ENCODE peak calls at places on chromosomes 3 and 15, in four cellular contexts. B is AG09309, N is right atrium auricular region, P is H1. Y is an unnamed sample.

GRCh38 chr3:47151836-47152235 is 12.1 kb downstream of the SETD2 start:
- DNase-seq in B (no peak), N (no peak), P (no peak), Y (no peak)

GRCh38 chr3:65712156-65712555 is 326.6 kb downstream of the MAGI1 start:
- DNase-seq in B (no peak), N (no peak), P (no peak), Y (no peak)

GRCh38 chr3:188197388-188197847 is 43.5 kb downstream of the LPP start:
- DNase-seq in B (no peak), N (peak; percentile 60), P (no peak), Y (no peak)

GRCh38 chr3:47416041-47416440 is 35.2 kb downstream of the PTPN23 start:
- DNase-seq in B (no peak), N (no peak), P (no peak), Y (no peak)

GRCh38 chr3:126945891-126946290 is 37.0 kb upstream of the PLXNA1 start:
- DNase-seq in B (no peak), N (no peak), P (no peak), Y (no peak)

GRCh38 chr3:73212683-73213082 is 151.2 kb downstream of the EBLN2 start:
- DNase-seq in B (no peak), N (no peak), P (no peak), Y (no peak)

GRCh38 chr3:51330046-51330445 is 55.0 kb upstream of the MANF start:
- DNase-seq in B (no peak), N (no peak), P (no peak), Y (no peak)

GRCh38 chr15:35305031-35305555 is 220.0 kb upstream of the NANOGP8 start:
- DNase-seq in B (no peak), N (no peak), P (no peak), Y (no peak)

GRCh38 chr15:95044780-95045417 is 813.5 kb downstream of the MCTP2 start:
- DNase-seq in B (no peak), N (no peak), P (no peak), Y (no peak)

GRCh38 chr15:95041297-95041696 is 809.9 kb downstream of the MCTP2 start:
- DNase-seq in B (no peak), N (no peak), P (no peak), Y (no peak)

DNA sequence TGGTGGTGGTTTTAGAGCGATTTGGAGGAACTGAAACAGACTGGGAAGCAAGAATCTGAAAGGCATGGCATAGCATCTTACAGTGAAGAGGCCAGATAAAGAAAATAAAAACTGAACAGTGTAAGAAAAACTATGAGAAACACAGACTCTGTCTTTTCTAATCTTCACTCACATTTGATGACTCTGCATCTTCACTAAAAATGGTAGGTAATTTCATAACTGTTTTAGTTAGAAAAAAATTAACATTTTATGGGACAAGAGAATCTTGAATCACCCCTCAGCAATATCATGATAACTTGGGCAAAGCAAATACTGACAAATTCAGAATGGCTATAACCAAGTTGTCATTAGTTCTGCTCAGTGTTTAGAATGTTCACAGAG is 812.6 kb downstream of the MCTP2 start:
- DNase-seq in B (no peak), N (no peak), P (no peak), Y (no peak)
- TF ChIP-seq CTCF in B (no peak), N (no peak), P (no peak), Y (no peak)

GRCh38 chr15:26372712-26373111 is 400.2 kb downstream of the GABRB3 start:
- DNase-seq in B (no peak), N (no peak), P (no peak), Y (no peak)

GRCh38 chr15:26376243-26376642 is 396.6 kb downstream of the GABRB3 start:
- DNase-seq in B (no peak), N (no peak), P (no peak), Y (no peak)

GRCh38 chr15:26382416-26383086 is 390.3 kb downstream of the GABRB3 start:
- DNase-seq in B (no peak), N (no peak), P (no peak), Y (no peak)

GRCh38 chr15:26378304-26378703 is 394.6 kb downstream of the GABRB3 start:
- DNase-seq in B (no peak), N (no peak), P (no peak), Y (no peak)
- TF ChIP-seq CTCF in B (no peak), N (no peak), P (no peak), Y (no peak)

GRCh38 chr3:8997151-8997550 is 33.9 kb upstream of the RAD18 start:
- DNase-seq in B (no peak), N (peak; percentile 54), P (no peak), Y (no peak)
- TF ChIP-seq CTCF in B (no peak), N (no peak), P (no peak), Y (no peak)

GRCh38 chr3:37987315-37987697 is 3.3 kb upstream of the VILL start:
- DNase-seq in B (no peak), N (no peak), P (no peak), Y (no peak)

GRCh38 chr3:37984596-37984995 is 6.0 kb upstream of the VILL start:
- DNase-seq in B (no peak), N (no peak), P (no peak), Y (no peak)

GRCh38 chr3:37985637-37986320 is 4.8 kb upstream of the VILL start:
- DNase-seq in B (no peak), N (no peak), P (no peak), Y (no peak)

GRCh38 chr3:37987751-37988179 is 2.8 kb upstream of the VILL start:
- DNase-seq in B (no peak), N (no peak), P (no peak), Y (no peak)

GRCh38 chr3:37986479-37987314 is 3.9 kb upstream of the VILL start:
- DNase-seq in B (no peak), N (no peak), P (no peak), Y (peak; percentile 45)
- TF ChIP-seq CTCF in B (no peak), N (no peak), P (no peak), Y (no peak)

Y was measured in endothelial cell.